ENCODE peak calls at places on chromosome 22, in nine cellular contexts. T is GM04504; O is iris pigment epithelial cell; F is activated CD8-positive, alpha-beta T cell treated with anti-CD3 and anti-CD28 coated beads for 36 hours; G is adrenal gland; S is GM13977; X is transverse colon; H is NCI-H1930; K is PC-3. U is an unnamed sample.

GRCh38 chr22:24683671-24684070 is 80.7 kb downstream of the GGT1 start:
- DNase-seq in X (no peak), H (no peak), O (peak), F (no peak), S (no peak), T (no peak), G (no peak), K (no peak), U (no peak)

GRCh38 chr22:23168381-23169031 is 11.8 kb upstream of the BCR start:
- DNase-seq in X (no peak), T (no peak), K (no peak), F (no peak), G (no peak), H (no peak), O (no peak), S (no peak), U (no peak)

GRCh38 chr22:29799217-29799680 is 32.1 kb downstream of the UQCR10 start:
- DNase-seq in T (peak), H (no peak), X (peak), G (peak), K (peak), O (peak), S (no peak), F (no peak), U (peak)

GRCh38 chr22:38083931-38084631 is at the start of gene SLC16A8:
- DNase-seq in S (no peak), G (no peak), H (no peak), X (no peak), O (no peak), T (no peak), F (no peak), K (no peak), U (no peak)

GRCh38 chr22:17570851-17571631 is 7.7 kb downstream of the SLC25A18 start:
- DNase-seq in X (peak), K (no peak), H (no peak), O (peak), T (peak), F (no peak), G (peak), S (no peak), U (no peak)

GRCh38 chr22:48708558-48709245 is 1119.0 kb downstream of the BRD1 start:
- DNase-seq in F (no peak), G (no peak), S (no peak), K (no peak), X (no peak), T (no peak), H (no peak), O (no peak), U (peak)

GRCh38 chr22:36323182-36323854 is 64.4 kb downstream of the MYH9 start:
- DNase-seq in G (peak), X (peak), O (peak), K (no peak), T (no peak), F (no peak), S (no peak), H (no peak), U (no peak)

GRCh38 chr22:25057013-25057881 is 104.7 kb downstream of the KIAA1671 start:
- DNase-seq in K (peak), F (peak), S (peak), X (peak), T (peak), H (peak), O (peak), G (peak), U (peak)

GRCh38 chr22:48187272-48187855 is 1424.9 kb downstream of the TBC1D22A start:
- DNase-seq in T (no peak), O (no peak), K (no peak), H (no peak), G (no peak), X (no peak), F (no peak), S (no peak), U (no peak)

GRCh38 chr22:49372530-49373288 is 455.0 kb downstream of the BRD1 start:
- DNase-seq in X (no peak), O (peak), G (no peak), T (no peak), S (no peak), H (no peak), K (peak), F (no peak), U (peak)

GRCh38 chr22:42408815-42409529 is 23.2 kb downstream of the NFAM1 start:
- DNase-seq in S (no peak), K (no peak), T (no peak), H (no peak), O (no peak), X (no peak), G (no peak), F (no peak), U (no peak)

GRCh38 chr22:40434745-40435144 is 64.4 kb downstream of the SGSM3 start:
- DNase-seq in F (no peak), K (no peak), G (no peak), S (no peak), O (no peak), T (no peak), X (no peak), H (no peak), U (peak)

GRCh38 chr22:26008587-26008986 is 160.7 kb upstream of the SEZ6L start:
- DNase-seq in X (no peak), H (no peak), T (no peak), S (no peak), K (no peak), F (no peak), G (no peak), O (no peak), U (no peak)

GRCh38 chr22:20116951-20117645 is at the start of gene TRMT2A:
- DNase-seq in K (peak), X (peak), S (peak), O (peak), F (peak), T (peak), G (peak), H (peak), U (peak)

GRCh38 chr22:17928391-17928790 is 96.0 kb downstream of the MICAL3 start:
- DNase-seq in G (no peak), X (no peak), F (no peak), K (no peak), H (no peak), T (no peak), O (no peak), S (no peak), U (no peak)

GRCh38 chr22:46233231-46233630 is 16.9 kb downstream of the CDPF1 start:
- DNase-seq in F (no peak), H (no peak), S (no peak), X (no peak), T (no peak), K (peak), G (peak), O (no peak), U (peak)

GRCh38 chr22:48748113-48748859 is 1079.4 kb downstream of the BRD1 start:
- DNase-seq in F (no peak), X (no peak), O (no peak), H (no peak), K (no peak), G (no peak), S (no peak), T (no peak), U (no peak)

GRCh38 chr22:48098936-48099245 is 1336.4 kb downstream of the TBC1D22A start:
- DNase-seq in S (no peak), H (no peak), T (no peak), O (no peak), K (no peak), F (peak), G (no peak), X (no peak), U (no peak)

GRCh38 chr22:24432059-24432853 is 4.9 kb downstream of the ADORA2A start:
- DNase-seq in O (peak), G (no peak), K (no peak), T (no peak), S (no peak), H (no peak), X (peak), F (peak), U (no peak)

GRCh38 chr22:39634530-39635399 is 64.2 kb downstream of the CACNA1I start:
- DNase-seq in S (no peak), H (no peak), X (peak), G (peak), T (peak), F (peak), O (peak), K (peak), U (peak)

GRCh38 chr22:50498322-50498861 is 9.1 kb downstream of the LMF2 start:
- DNase-seq in X (peak), H (peak), K (peak), G (peak), O (peak), F (peak), T (peak), S (peak), U (peak)

GRCh38 chr22:19832476-19833108 is 22.1 kb downstream of the GNB1L start:
- DNase-seq in H (no peak), S (no peak), T (no peak), X (no peak), F (no peak), G (no peak), O (no peak), K (no peak), U (peak)

GRCh38 chr22:46894081-46894671 is 131.7 kb downstream of the TBC1D22A start:
- DNase-seq in T (peak), O (no peak), G (peak), H (no peak), F (no peak), S (no peak), K (no peak), X (no peak), U (no peak)

GRCh38 chr22:39940757-39941305 is 19.4 kb upstream of the TMA7B start:
- DNase-seq in F (peak), G (no peak), S (peak), T (no peak), O (no peak), K (no peak), X (no peak), H (no peak), U (peak)

GRCh38 chr22:19378362-19378711 is 53.2 kb downstream of the HIRA start:
- DNase-seq in K (no peak), O (no peak), T (no peak), G (no peak), H (no peak), F (no peak), X (no peak), S (no peak), U (no peak)

U was measured in NB4.